ENCODE peak calls at places on chromosome X, in six cellular contexts. One of them, this sample, is unnamed.

GRCh38 chrX:15745179-15745578 is 7.1 kb downstream of the CA5B start:
- DNase-seq in brain microvascular endothelial cell: no peak
- DNase-seq in GM12878: no peak
- DNase-seq in ascending aorta: no peak
- DNase-seq in fibroblast of the aortic adventitia: no peak
- DNase-seq in NB4: peak
- DNase-seq in this sample: no peak

GRCh38 chrX:153488231-153488914 is 6.4 kb upstream of the BGN start:
- DNase-seq in brain microvascular endothelial cell: peak
- DNase-seq in GM12878: no peak
- DNase-seq in ascending aorta: peak
- DNase-seq in fibroblast of the aortic adventitia: peak
- DNase-seq in NB4: no peak
- DNase-seq in this sample: no peak

GRCh38 chrX:115332832-115333231 is 43.3 kb downstream of the LUZP4 start:
- DNase-seq in brain microvascular endothelial cell: no peak
- DNase-seq in GM12878: no peak
- DNase-seq in ascending aorta: no peak
- DNase-seq in fibroblast of the aortic adventitia: no peak
- DNase-seq in NB4: no peak
- DNase-seq in this sample: no peak

GRCh38 chrX:104432321-104432720 is 133.7 kb upstream of the IL1RAPL2 start:
- DNase-seq in brain microvascular endothelial cell: no peak
- DNase-seq in GM12878: no peak
- DNase-seq in ascending aorta: no peak
- DNase-seq in fibroblast of the aortic adventitia: no peak
- DNase-seq in NB4: no peak
- DNase-seq in this sample: no peak

GRCh38 chrX:29172880-29173279 is 585.6 kb downstream of the IL1RAPL1 start:
- DNase-seq in brain microvascular endothelial cell: peak
- DNase-seq in GM12878: no peak
- DNase-seq in ascending aorta: no peak
- DNase-seq in fibroblast of the aortic adventitia: peak
- DNase-seq in NB4: no peak
- DNase-seq in this sample: no peak

GRCh38 chrX:88982933-88983332 is 235.9 kb downstream of the CPXCR1 start:
- DNase-seq in brain microvascular endothelial cell: no peak
- DNase-seq in GM12878: no peak
- DNase-seq in ascending aorta: no peak
- DNase-seq in fibroblast of the aortic adventitia: no peak
- DNase-seq in NB4: no peak
- DNase-seq in this sample: no peak

GRCh38 chrX:66262807-66263206 is 98.8 kb downstream of the HEPH start:
- DNase-seq in brain microvascular endothelial cell: no peak
- DNase-seq in GM12878: no peak
- DNase-seq in ascending aorta: no peak
- DNase-seq in fibroblast of the aortic adventitia: no peak
- DNase-seq in NB4: no peak
- DNase-seq in this sample: no peak

GRCh38 chrX:1265061-1265460 is 3.6 kb upstream of the CSF2RA start:
- DNase-seq in brain microvascular endothelial cell: no peak
- DNase-seq in GM12878: no peak
- DNase-seq in ascending aorta: no peak
- DNase-seq in fibroblast of the aortic adventitia: no peak
- DNase-seq in NB4: no peak
- DNase-seq in this sample: no peak

GRCh38 chrX:96835660-96836289 is 47.9 kb upstream of the RPA4 start:
- DNase-seq in brain microvascular endothelial cell: no peak
- DNase-seq in GM12878: peak
- DNase-seq in ascending aorta: no peak
- DNase-seq in fibroblast of the aortic adventitia: no peak
- DNase-seq in NB4: no peak
- DNase-seq in this sample: peak

GRCh38 chrX:1150569-1151347 is 61.7 kb downstream of the CRLF2 start:
- DNase-seq in brain microvascular endothelial cell: no peak
- DNase-seq in GM12878: no peak
- DNase-seq in ascending aorta: peak
- DNase-seq in fibroblast of the aortic adventitia: no peak
- DNase-seq in NB4: no peak
- DNase-seq in this sample: no peak

GRCh38 chrX:40068048-40068447 is 29.7 kb downstream of the BCOR start:
- DNase-seq in brain microvascular endothelial cell: no peak
- DNase-seq in GM12878: no peak
- DNase-seq in ascending aorta: no peak
- DNase-seq in fibroblast of the aortic adventitia: no peak
- DNase-seq in NB4: peak
- DNase-seq in this sample: peak

GRCh38 chrX:111719426-111720210 is 38.6 kb downstream of the ALG13 start:
- DNase-seq in brain microvascular endothelial cell: peak
- DNase-seq in GM12878: no peak
- DNase-seq in ascending aorta: no peak
- DNase-seq in fibroblast of the aortic adventitia: peak
- DNase-seq in NB4: peak
- DNase-seq in this sample: no peak

GRCh38 chrX:24148535-24149345 is 789 bp upstream of the ZFX start:
- DNase-seq in brain microvascular endothelial cell: no peak
- DNase-seq in GM12878: no peak
- DNase-seq in ascending aorta: peak
- DNase-seq in fibroblast of the aortic adventitia: peak
- DNase-seq in NB4: peak
- DNase-seq in this sample: no peak

GRCh38 chrX:12702509-12703091 is 88.6 kb upstream of the PRPS2 start:
- DNase-seq in brain microvascular endothelial cell: no peak
- DNase-seq in GM12878: no peak
- DNase-seq in ascending aorta: no peak
- DNase-seq in fibroblast of the aortic adventitia: no peak
- DNase-seq in NB4: peak
- DNase-seq in this sample: peak

GRCh38 chrX:1093112-1093511 is 119.3 kb downstream of the CRLF2 start:
- DNase-seq in brain microvascular endothelial cell: no peak
- DNase-seq in GM12878: no peak
- DNase-seq in ascending aorta: no peak
- DNase-seq in fibroblast of the aortic adventitia: no peak
- DNase-seq in NB4: no peak
- DNase-seq in this sample: no peak

GRCh38 chrX:153626025-153626633 is 20.9 kb upstream of the DUSP9 start:
- DNase-seq in brain microvascular endothelial cell: no peak
- DNase-seq in GM12878: no peak
- DNase-seq in ascending aorta: no peak
- DNase-seq in fibroblast of the aortic adventitia: no peak
- DNase-seq in NB4: no peak
- DNase-seq in this sample: no peak

DNA sequence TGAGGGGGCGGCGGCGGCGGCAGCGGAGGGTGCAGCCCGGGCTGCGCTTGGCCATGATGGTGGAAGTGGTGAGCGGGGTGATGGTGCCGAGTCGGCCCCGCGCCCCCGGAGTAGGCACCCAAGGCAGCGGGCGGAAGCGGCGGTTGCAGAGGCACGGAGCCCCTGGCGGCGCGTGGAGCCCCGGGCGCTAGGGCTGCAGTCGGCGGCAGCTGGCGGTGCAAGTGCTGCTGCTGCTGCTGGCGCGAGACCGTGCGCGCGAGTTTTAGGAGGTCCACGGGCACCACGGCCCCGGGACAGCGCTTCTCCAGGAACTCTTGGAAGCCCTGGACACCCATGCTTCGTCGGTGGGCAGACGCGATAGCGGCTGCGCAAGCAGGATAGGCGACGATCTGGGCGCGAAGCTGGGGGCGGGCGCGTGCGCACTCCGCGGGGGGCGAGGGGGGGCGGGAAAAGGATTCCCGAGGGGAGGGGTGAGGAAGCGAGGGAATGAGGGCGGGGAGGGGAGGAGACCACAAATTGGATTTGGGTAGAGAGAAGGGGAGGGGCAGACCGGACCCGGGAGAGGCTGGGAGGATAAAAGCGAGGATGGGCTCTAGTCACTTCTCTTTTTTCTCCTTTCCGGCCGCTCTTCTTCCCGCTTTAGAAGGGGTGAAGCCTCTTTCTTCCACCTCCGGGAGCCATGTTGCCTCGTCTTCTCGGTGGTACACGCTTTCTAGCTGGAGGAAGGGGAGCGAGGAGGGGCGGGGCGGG is at the start of gene FAM120C:
- DNase-seq in brain microvascular endothelial cell: peak
- DNase-seq in GM12878: peak
- DNase-seq in ascending aorta: peak
- DNase-seq in fibroblast of the aortic adventitia: peak
- DNase-seq in NB4: peak
- DNase-seq in this sample: peak
- H3K4me3 ChIP-seq in brain microvascular endothelial cell: peak
- H3K4me3 ChIP-seq in GM12878: peak
- H3K4me3 ChIP-seq in ascending aorta: peak
- H3K4me3 ChIP-seq in fibroblast of the aortic adventitia: peak
- H3K4me3 ChIP-seq in NB4: peak
- H3K4me3 ChIP-seq in this sample: peak

DNA sequence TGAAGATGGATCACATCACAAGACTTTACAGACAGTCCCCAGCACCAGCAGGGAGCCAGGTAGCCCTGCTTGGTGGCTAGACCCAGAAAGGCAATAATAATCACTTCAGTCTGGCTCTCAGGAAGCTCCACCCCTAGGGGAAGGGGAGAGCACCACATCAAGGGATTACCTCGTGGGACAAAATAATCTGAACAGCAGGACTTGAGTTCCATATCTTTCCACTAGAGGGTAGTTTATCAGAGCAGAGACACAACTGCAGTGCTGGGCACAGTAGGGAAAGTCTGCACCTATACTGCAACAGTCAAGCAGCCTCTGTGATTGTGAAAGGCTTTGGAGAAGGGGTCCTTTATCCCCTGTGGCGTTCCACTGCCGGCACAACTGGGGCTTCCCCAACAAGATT is 547.0 kb upstream of the POU3F4 start:
- DNase-seq in brain microvascular endothelial cell: no peak
- DNase-seq in GM12878: no peak
- DNase-seq in ascending aorta: no peak
- DNase-seq in fibroblast of the aortic adventitia: no peak
- DNase-seq in NB4: peak
- DNase-seq in this sample: no peak
- TF ChIP-seq CTCF in brain microvascular endothelial cell: no peak
- TF ChIP-seq CTCF in GM12878: no peak
- TF ChIP-seq CTCF in ascending aorta: no peak
- TF ChIP-seq CTCF in fibroblast of the aortic adventitia: no peak
- TF ChIP-seq CTCF in NB4: no peak
- TF ChIP-seq CTCF in this sample: no peak

GRCh38 chrX:151177141-151178027 is 1.0 kb downstream of the GPR50 start:
- DNase-seq in brain microvascular endothelial cell: no peak
- DNase-seq in GM12878: no peak
- DNase-seq in ascending aorta: no peak
- DNase-seq in fibroblast of the aortic adventitia: no peak
- DNase-seq in NB4: peak
- DNase-seq in this sample: no peak

GRCh38 chrX:151176351-151176750 is at the start of gene GPR50:
- DNase-seq in brain microvascular endothelial cell: no peak
- DNase-seq in GM12878: no peak
- DNase-seq in ascending aorta: no peak
- DNase-seq in fibroblast of the aortic adventitia: no peak
- DNase-seq in NB4: no peak
- DNase-seq in this sample: no peak

GRCh38 chrX:151180400-151180799 is 4.0 kb downstream of the GPR50 start:
- DNase-seq in brain microvascular endothelial cell: no peak
- DNase-seq in GM12878: no peak
- DNase-seq in ascending aorta: no peak
- DNase-seq in fibroblast of the aortic adventitia: no peak
- DNase-seq in NB4: no peak
- DNase-seq in this sample: no peak

GRCh38 chrX:151181088-151181487 is 4.7 kb downstream of the GPR50 start:
- DNase-seq in brain microvascular endothelial cell: no peak
- DNase-seq in GM12878: no peak
- DNase-seq in ascending aorta: no peak
- DNase-seq in fibroblast of the aortic adventitia: no peak
- DNase-seq in NB4: no peak
- DNase-seq in this sample: no peak

GRCh38 chrX:151178746-151179145 is 2.4 kb downstream of the GPR50 start:
- DNase-seq in brain microvascular endothelial cell: no peak
- DNase-seq in GM12878: no peak
- DNase-seq in ascending aorta: no peak
- DNase-seq in fibroblast of the aortic adventitia: no peak
- DNase-seq in NB4: no peak
- DNase-seq in this sample: no peak
- H3K4me3 ChIP-seq in brain microvascular endothelial cell: no peak
- H3K4me3 ChIP-seq in GM12878: no peak
- H3K4me3 ChIP-seq in ascending aorta: no peak
- H3K4me3 ChIP-seq in fibroblast of the aortic adventitia: no peak
- H3K4me3 ChIP-seq in NB4: no peak
- H3K4me3 ChIP-seq in this sample: no peak

DNA sequence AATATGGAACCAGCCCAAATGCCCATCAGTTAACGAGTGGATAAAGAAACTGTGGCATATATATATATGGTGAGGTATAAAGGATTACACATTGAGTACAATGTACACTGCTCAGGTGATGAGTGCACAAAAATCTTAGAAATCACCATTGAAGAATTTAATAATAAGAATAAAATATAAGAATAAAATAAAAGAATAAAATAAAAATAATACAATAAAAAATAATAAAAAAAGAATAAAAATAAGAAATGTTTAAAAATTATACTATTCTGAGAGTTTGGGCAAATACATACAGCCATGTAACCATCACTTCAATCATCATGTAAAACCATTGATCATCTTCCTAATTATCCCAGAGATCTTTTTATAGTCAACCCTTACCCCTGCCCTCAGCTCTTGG is 173.5 kb downstream of the AWAT2 start:
- DNase-seq in brain microvascular endothelial cell: no peak
- DNase-seq in GM12878: no peak
- DNase-seq in ascending aorta: no peak
- DNase-seq in fibroblast of the aortic adventitia: no peak
- DNase-seq in NB4: no peak
- DNase-seq in this sample: no peak
- TF ChIP-seq CTCF in brain microvascular endothelial cell: no peak
- TF ChIP-seq CTCF in GM12878: no peak
- TF ChIP-seq CTCF in ascending aorta: no peak
- TF ChIP-seq CTCF in fibroblast of the aortic adventitia: no peak
- TF ChIP-seq CTCF in NB4: no peak
- TF ChIP-seq CTCF in this sample: no peak

GRCh38 chrX:71058116-71058515 is 10.0 kb downstream of the SNX12 start:
- DNase-seq in brain microvascular endothelial cell: no peak
- DNase-seq in GM12878: no peak
- DNase-seq in ascending aorta: no peak
- DNase-seq in fibroblast of the aortic adventitia: no peak
- DNase-seq in NB4: peak
- DNase-seq in this sample: no peak

GRCh38 chrX:71053217-71053621 is 14.9 kb downstream of the SNX12 start:
- DNase-seq in brain microvascular endothelial cell: peak
- DNase-seq in GM12878: peak
- DNase-seq in ascending aorta: no peak
- DNase-seq in fibroblast of the aortic adventitia: no peak
- DNase-seq in NB4: no peak
- DNase-seq in this sample: peak

GRCh38 chrX:71056857-71057256 is 11.3 kb downstream of the SNX12 start:
- DNase-seq in brain microvascular endothelial cell: no peak
- DNase-seq in GM12878: no peak
- DNase-seq in ascending aorta: no peak
- DNase-seq in fibroblast of the aortic adventitia: peak
- DNase-seq in NB4: peak
- DNase-seq in this sample: no peak

DNA sequence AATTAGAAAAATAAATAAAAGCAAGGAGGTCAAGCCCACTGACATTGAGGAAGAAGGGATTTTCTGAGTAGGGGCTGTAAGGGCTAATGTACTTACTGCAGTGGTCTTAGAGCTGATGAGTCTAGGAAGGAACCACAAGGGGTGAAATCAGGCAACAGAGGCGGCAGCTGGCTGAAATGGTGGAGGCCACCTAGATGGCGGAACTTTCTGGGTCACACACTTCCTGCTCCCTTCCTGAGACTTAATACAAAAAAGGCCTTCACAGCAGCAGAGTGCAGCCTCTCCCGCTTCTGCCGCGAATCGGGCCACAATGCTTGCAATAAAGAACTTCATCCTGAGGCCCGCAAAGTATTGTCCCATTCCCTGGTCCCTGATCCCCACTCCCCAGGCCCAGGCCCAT is 15.4 kb downstream of the SNX12 start:
- DNase-seq in brain microvascular endothelial cell: no peak
- DNase-seq in GM12878: no peak
- DNase-seq in ascending aorta: no peak
- DNase-seq in fibroblast of the aortic adventitia: no peak
- DNase-seq in NB4: no peak
- DNase-seq in this sample: peak
- H3K4me3 ChIP-seq in brain microvascular endothelial cell: peak
- H3K4me3 ChIP-seq in GM12878: peak
- H3K4me3 ChIP-seq in ascending aorta: peak
- H3K4me3 ChIP-seq in fibroblast of the aortic adventitia: no peak
- H3K4me3 ChIP-seq in NB4: no peak
- H3K4me3 ChIP-seq in this sample: peak

This sample was measured in GM12865.